ENCODE peak calls at places on chromosome X, in eight cellular contexts. V is heart left ventricle, J is stomach, C is astrocyte, W is cardiac muscle cell, M is Peyer's patch, Y is left ventricle myocardium inferior, L is IMR-90. G is an unnamed sample.

GRCh38 chrX:38627683-38628082 is 66.3 kb downstream of the TSPAN7 start:
- DNase-seq in L (peak; percentile 8), Y (no peak), W (peak; percentile 7), V (no peak), M (no peak), C (no peak), J (no peak), G (no peak)

GRCh38 chrX:42524374-42524773 is 253.6 kb downstream of the PPP1R2C start:
- DNase-seq in C (peak; percentile 82), W (peak; percentile 3), J (no peak), V (no peak), Y (no peak), M (no peak), L (peak; percentile 1), G (no peak)

GRCh38 chrX:39011454-39012204 is 210.4 kb downstream of the MID1IP1 start:
- DNase-seq in Y (peak; percentile 15), M (no peak), W (no peak), J (peak; percentile 57), L (no peak), V (no peak), C (peak; percentile 8), G (no peak)

GRCh38 chrX:65994519-65995501 is 45.1 kb downstream of the VSIG4 start:
- DNase-seq in W (no peak), V (no peak), C (no peak), J (no peak), Y (no peak), M (no peak), L (no peak), G (no peak)

GRCh38 chrX:69109706-69110635 is 55.3 kb downstream of the PJA1 start:
- DNase-seq in L (peak; percentile 73), W (no peak), J (no peak), Y (no peak), V (no peak), C (peak; percentile 41), M (no peak), G (no peak)

GRCh38 chrX:139930923-139931645 is 1.8 kb downstream of the ATP11C start:
- DNase-seq in Y (peak; percentile 12), M (peak; percentile 19), V (peak; percentile 18), W (peak; percentile 9), L (no peak), J (no peak), C (no peak), G (no peak)

GRCh38 chrX:76148011-76148665 is 24.7 kb upstream of the PBDC1 start:
- DNase-seq in L (peak; percentile 25), W (peak; percentile 27), V (no peak), C (peak; percentile 39), M (no peak), Y (no peak), J (no peak), G (no peak)

GRCh38 chrX:78037881-78038280 is 66.2 kb upstream of the PGK1 start:
- DNase-seq in L (no peak), C (no peak), V (no peak), W (no peak), Y (no peak), M (no peak), J (no peak), G (no peak)

GRCh38 chrX:96576358-96576757 is 108.3 kb upstream of the DIAPH2 start:
- DNase-seq in M (no peak), V (no peak), J (no peak), C (no peak), W (no peak), L (peak; percentile 43), Y (no peak), G (no peak)

GRCh38 chrX:16785247-16786138 is 773 bp upstream of the TXLNG start:
- DNase-seq in Y (no peak), V (peak; percentile 18), M (peak; percentile 44), L (no peak), W (no peak), J (peak; percentile 40), C (no peak), G (peak; percentile 6)

GRCh38 chrX:85112270-85112669 is 108.6 kb downstream of the APOOL start:
- DNase-seq in V (no peak), J (no peak), M (no peak), W (no peak), Y (no peak), C (no peak), L (no peak), G (no peak)

GRCh38 chrX:81308086-81308852 is 106.4 kb downstream of the SH3BGRL start:
- DNase-seq in L (no peak), Y (no peak), J (no peak), W (no peak), C (no peak), V (no peak), M (no peak), G (no peak)

GRCh38 chrX:13177921-13178320 is 133.5 kb upstream of the FAM9C start:
- DNase-seq in Y (no peak), W (no peak), V (no peak), C (no peak), J (no peak), M (no peak), L (no peak), G (no peak)

GRCh38 chrX:136620780-136621179 is 27.2 kb upstream of the CD40LG start:
- DNase-seq in W (no peak), M (no peak), V (no peak), C (no peak), J (no peak), Y (no peak), L (no peak), G (no peak)

GRCh38 chrX:50769389-50770063 is 44.5 kb downstream of the SHROOM4 start:
- DNase-seq in V (peak; percentile 17), M (no peak), L (no peak), Y (peak; percentile 11), J (no peak), W (no peak), C (no peak), G (no peak)

GRCh38 chrX:68650491-68650890 is 3.0 kb downstream of the STARD8 start:
- DNase-seq in C (peak; percentile 33), Y (no peak), V (no peak), J (no peak), W (no peak), M (no peak), L (peak; percentile 61), G (no peak)

GRCh38 chrX:15507005-15507404 is 6.4 kb downstream of the BMX start:
- DNase-seq in L (no peak), M (no peak), J (no peak), W (no peak), C (no peak), Y (no peak), V (no peak), G (no peak)

GRCh38 chrX:2521092-2521926 is 20.5 kb upstream of the DHRSX start:
- DNase-seq in L (no peak), J (no peak), C (no peak), V (no peak), W (peak; percentile 15), M (peak; percentile 44), Y (no peak), G (no peak)

GRCh38 chrX:145292208-145292607 is 44.9 kb downstream of the SPANXN1 start:
- DNase-seq in M (no peak), L (no peak), W (no peak), V (no peak), J (no peak), C (no peak), Y (no peak), G (no peak)

GRCh38 chrX:37753384-37753783 is 26.5 kb upstream of the CYBB start:
- DNase-seq in W (no peak), L (no peak), C (no peak), J (no peak), Y (no peak), M (no peak), V (no peak), G (no peak)

GRCh38 chrX:119573222-119573621 is 1.1 kb upstream of the UBE2A start:
- DNase-seq in M (no peak), J (no peak), L (no peak), W (no peak), V (no peak), C (no peak), Y (no peak), G (no peak)

GRCh38 chrX:24372021-24372763 is 11.8 kb downstream of the SUPT20HL1 start:
- DNase-seq in J (no peak), V (no peak), Y (no peak), L (no peak), C (no peak), M (no peak), W (no peak), G (no peak)

GRCh38 chrX:24364851-24365538 is 4.6 kb downstream of the SUPT20HL1 start:
- DNase-seq in W (no peak), V (no peak), M (no peak), Y (no peak), J (no peak), C (no peak), L (no peak), G (peak; percentile 49)

GRCh38 chrX:24364326-24364725 is 3.9 kb downstream of the SUPT20HL1 start:
- DNase-seq in M (no peak), V (no peak), L (no peak), W (no peak), Y (no peak), C (no peak), J (no peak), G (no peak)

GRCh38 chrX:24371391-24371972 is 11.0 kb downstream of the SUPT20HL1 start:
- DNase-seq in M (peak; percentile 46), C (peak; percentile 30), J (peak; percentile 67), V (peak; percentile 43), L (peak; percentile 47), Y (peak; percentile 20), W (peak; percentile 73), G (no peak)

DNA sequence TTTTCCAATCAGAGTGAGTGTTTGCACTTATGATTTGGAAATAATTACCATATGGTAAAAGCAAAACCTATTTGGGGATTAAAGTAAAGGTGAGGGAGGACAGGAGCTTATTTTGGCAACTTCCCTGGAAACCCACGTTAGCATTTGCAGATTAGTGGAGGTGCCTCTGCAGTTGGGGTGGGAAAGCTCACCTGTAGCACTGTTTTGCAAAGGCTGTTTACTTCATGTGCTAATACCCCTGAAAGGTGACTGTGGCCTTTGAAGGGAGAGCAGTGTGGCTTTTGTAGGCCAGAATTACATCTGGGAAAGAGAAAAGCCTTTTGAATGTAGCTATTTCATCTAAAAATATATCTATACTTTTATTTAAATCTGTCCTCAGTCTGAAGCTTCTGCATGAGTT is 9.4 kb downstream of the SUPT20HL1 start:
- DNase-seq in Y (no peak), J (no peak), C (no peak), W (no peak), M (no peak), L (no peak), V (no peak), G (no peak)
- H3K4me3 ChIP-seq in Y (no peak overlapping the region), J (no peak overlapping the region), C (no peak overlapping the region), W (no peak overlapping the region), M (no peak overlapping the region), L (no peak overlapping the region), V (no peak overlapping the region), G (no peak overlapping the region)

GRCh38 chrX:46687619-46688018 is 71.3 kb downstream of the SLC9A7 start:
- DNase-seq in L (peak; percentile 29), M (no peak), W (peak; percentile 17), J (no peak), C (no peak), Y (no peak), V (no peak), G (no peak)
- H3K27ac ChIP-seq in L (no peak overlapping the region), M (no peak overlapping the region), W (no peak overlapping the region), J (no peak overlapping the region), C (no peak overlapping the region), Y (no peak overlapping the region), V (no peak overlapping the region), G (no peak overlapping the region)

GRCh38 chrX:129777218-129777768 is 2.5 kb upstream of the SASH3 start:
- DNase-seq in Y (peak; percentile 31), W (no peak), V (peak; percentile 54), L (no peak), J (peak; percentile 71), M (peak; percentile 79), C (no peak), G (no peak)
- H3K4me3 ChIP-seq in Y (peak overlapping the region; percentile 29), W (no peak overlapping the region), V (no peak overlapping the region), L (no peak overlapping the region), J (peak overlapping the region; percentile 1), M (no peak overlapping the region), C (no peak overlapping the region), G (peak overlapping the region; percentile 10)

GRCh38 chrX:106139048-106139447 is 29.1 kb upstream of the PWWP3B start:
- DNase-seq in J (no peak), M (no peak), Y (no peak), L (no peak), C (no peak), W (no peak), V (no peak), G (no peak)
- H3K27ac ChIP-seq in J (no peak overlapping the region), M (no peak overlapping the region), Y (no peak overlapping the region), L (no peak overlapping the region), C (no peak overlapping the region), W (no peak overlapping the region), V (no peak overlapping the region), G (no peak overlapping the region)

G was measured in pancreas.